ENCODE peak calls at places on chromosomes 3 and 15, in nine cellular contexts. O is OCI-LY7, S is adipocyte, K is tibial artery, D is heart right ventricle, F is Peyer's patch, R is endothelial cell of umbilical vein, V is bronchial epithelial cell, B is IMR-90. X is an unnamed sample.

GRCh38 chr15:47185222-47185800 is 532.0 kb upstream of the SEMA6D start:
- DNase-seq in O (no peak), S (no peak), K (no peak), D (no peak), F (no peak), R (no peak), V (no peak), B (peak), X (no peak)

GRCh38 chr3:124438813-124439212 is 291.4 kb upstream of the UMPS start:
- DNase-seq in O (no peak), S (no peak), K (no peak), D (no peak), F (no peak), R (no peak), V (no peak), B (no peak), X (no peak)

GRCh38 chr15:67105065-67105951 is 39.9 kb downstream of the SMAD3 start:
- DNase-seq in O (no peak), S (peak), K (peak), D (no peak), F (no peak), R (peak), V (peak), B (peak), X (peak)

GRCh38 chr3:171116365-171116764 is 89.8 kb upstream of the SLC2A2 start:
- DNase-seq in O (no peak), S (peak), K (no peak), D (no peak), F (no peak), R (peak), V (peak), B (no peak), X (no peak)

GRCh38 chr15:93058128-93058527 is 30.9 kb downstream of the RGMA start:
- DNase-seq in O (no peak), S (no peak), K (no peak), D (no peak), F (no peak), R (no peak), V (no peak), B (no peak), X (no peak)

GRCh38 chr3:122169911-122170310 is 13.6 kb upstream of the CASR start:
- DNase-seq in O (no peak), S (no peak), K (no peak), D (no peak), F (no peak), R (no peak), V (peak), B (no peak), X (no peak)

GRCh38 chr3:149371001-149371722 is 6.3 kb downstream of the TM4SF1 start:
- DNase-seq in O (no peak), S (peak), K (no peak), D (no peak), F (no peak), R (peak), V (peak), B (peak), X (no peak)

GRCh38 chr3:18232317-18232716 is 192.8 kb downstream of the SATB1 start:
- DNase-seq in O (no peak), S (no peak), K (no peak), D (no peak), F (no peak), R (no peak), V (peak), B (no peak), X (no peak)

GRCh38 chr3:126544596-126545281 is 14.0 kb downstream of the C3orf22 start:
- DNase-seq in O (no peak), S (no peak), K (peak), D (no peak), F (peak), R (no peak), V (no peak), B (no peak), X (no peak)

GRCh38 chr3:50610992-50611463 is 546 bp downstream of the CISH start:
- DNase-seq in O (no peak), S (no peak), K (no peak), D (no peak), F (no peak), R (peak), V (no peak), B (no peak), X (no peak)

GRCh38 chr3:43723121-43723734 is 32.5 kb downstream of the ABHD5 start:
- DNase-seq in O (no peak), S (peak), K (no peak), D (no peak), F (no peak), R (peak), V (peak), B (peak), X (no peak)

GRCh38 chr3:190306513-190307163 is 15.6 kb downstream of the CLDN1 start:
- DNase-seq in O (no peak), S (no peak), K (no peak), D (no peak), F (no peak), R (no peak), V (peak), B (peak), X (no peak)

GRCh38 chr3:166955549-166955948 is 424.5 kb downstream of the ZBBX start:
- DNase-seq in O (no peak), S (no peak), K (peak), D (no peak), F (no peak), R (no peak), V (peak), B (no peak), X (peak)

GRCh38 chr3:69294014-69294771 is 91.7 kb downstream of the FRMD4B start:
- DNase-seq in O (no peak), S (peak), K (no peak), D (no peak), F (no peak), R (no peak), V (peak), B (no peak), X (no peak)

GRCh38 chr3:108495717-108496116 is 14.7 kb downstream of the MYH15 start:
- DNase-seq in O (no peak), S (no peak), K (no peak), D (no peak), F (no peak), R (no peak), V (no peak), B (no peak), X (no peak)

GRCh38 chr15:65275728-65276126 is 11.0 kb downstream of the PARP16 start:
- DNase-seq in O (no peak), S (no peak), K (no peak), D (no peak), F (no peak), R (no peak), V (peak), B (peak), X (peak)

GRCh38 chr3:197031315-197032285 is 2.0 kb upstream of the MELTF start:
- DNase-seq in O (no peak), S (peak), K (peak), D (peak), F (peak), R (peak), V (peak), B (peak), X (peak)

GRCh38 chr3:46488735-46489361 is 8.9 kb upstream of the RTP3 start:
- DNase-seq in O (peak), S (peak), K (peak), D (peak), F (peak), R (peak), V (peak), B (peak), X (no peak)

GRCh38 chr3:45806072-45806471 is 9.7 kb upstream of the SLC6A20 start:
- DNase-seq in O (no peak), S (no peak), K (no peak), D (no peak), F (no peak), R (no peak), V (no peak), B (no peak), X (no peak)

GRCh38 chr15:80151576-80151975 is 1.2 kb upstream of the FAH start:
- DNase-seq in O (no peak), S (no peak), K (no peak), D (no peak), F (no peak), R (no peak), V (no peak), B (no peak), X (no peak)

GRCh38 chr15:80153900-80154299 is 1.1 kb downstream of the FAH start:
- DNase-seq in O (no peak), S (peak), K (no peak), D (no peak), F (no peak), R (no peak), V (no peak), B (peak), X (no peak)

GRCh38 chr15:80151148-80151547 is 1.7 kb upstream of the FAH start:
- DNase-seq in O (no peak), S (no peak), K (no peak), D (no peak), F (no peak), R (no peak), V (no peak), B (no peak), X (no peak)

GRCh38 chr15:80152896-80153876 is at the start of gene FAH:
- DNase-seq in O (peak), S (peak), K (no peak), D (no peak), F (no peak), R (peak), V (peak), B (peak), X (peak)

GRCh38 chr15:80152180-80152895 is 461 bp upstream of the FAH start:
- DNase-seq in O (peak), S (peak), K (peak), D (peak), F (peak), R (peak), V (peak), B (peak), X (peak)
- H3K4me3 ChIP-seq in O (peak), S (peak), K (peak), D (peak), F (peak), R (peak), V (peak), B (peak), X (peak)

DNA sequence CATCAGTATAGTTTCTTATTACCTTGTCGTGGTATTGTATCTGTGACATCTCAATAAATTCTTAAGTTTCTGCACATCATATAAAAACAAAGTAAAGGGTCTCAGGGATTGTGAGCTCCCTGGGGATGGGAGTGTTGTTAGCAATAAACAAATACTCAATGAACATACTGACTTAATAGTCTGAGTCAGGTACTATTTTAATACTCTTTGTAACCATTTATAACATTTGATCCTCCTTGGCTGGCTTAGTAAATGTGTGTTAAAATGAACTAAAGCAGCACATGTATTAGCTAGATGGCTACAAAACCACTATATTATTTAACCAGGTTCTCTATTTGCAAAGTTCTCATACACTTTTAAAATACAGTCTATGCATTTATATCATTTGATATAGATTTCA is 1.8 kb downstream of the ICE2 start:
- DNase-seq in O (no peak), S (no peak), K (no peak), D (no peak), F (no peak), R (peak), V (peak), B (no peak), X (no peak)
- H3K4me3 ChIP-seq in O (peak), S (peak), K (no peak), D (peak), F (no peak), R (peak), V (no peak), B (no peak), X (peak)

GRCh38 chr3:10334042-10334441 is 13.1 kb upstream of the SEC13 start:
- DNase-seq in O (no peak), S (no peak), K (no peak), D (no peak), F (no peak), R (no peak), V (no peak), B (no peak), X (no peak)

GRCh38 chr3:10333359-10333670 is 12.4 kb upstream of the SEC13 start:
- DNase-seq in O (peak), S (no peak), K (no peak), D (no peak), F (no peak), R (no peak), V (no peak), B (no peak), X (no peak)

GRCh38 chr3:10335871-10336622 is 15.1 kb upstream of the SEC13 start:
- DNase-seq in O (no peak), S (no peak), K (no peak), D (no peak), F (no peak), R (no peak), V (no peak), B (no peak), X (no peak)

GRCh38 chr3:10335190-10335738 is 14.4 kb upstream of the SEC13 start:
- DNase-seq in O (no peak), S (no peak), K (no peak), D (no peak), F (no peak), R (no peak), V (no peak), B (no peak), X (no peak)

DNA sequence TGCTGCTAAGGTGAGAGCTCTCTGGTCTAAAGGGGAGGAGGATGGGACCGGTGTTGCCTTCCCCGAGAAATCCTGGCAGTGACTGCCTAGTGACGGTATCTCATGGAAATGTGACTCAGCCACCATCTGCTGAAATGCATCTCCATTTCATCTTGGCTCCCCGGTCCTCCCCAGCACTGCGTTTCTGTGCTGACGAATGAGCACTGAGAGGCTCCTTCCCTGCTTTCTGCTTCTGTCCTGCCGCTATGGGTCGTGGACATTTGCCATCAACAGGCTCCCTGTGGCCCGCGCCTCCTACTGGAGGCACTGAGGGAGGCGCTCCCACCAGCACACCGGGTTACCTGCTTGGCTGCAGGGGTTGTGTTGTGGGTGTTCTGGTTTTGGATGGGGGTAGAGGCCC is 13.5 kb upstream of the SEC13 start:
- DNase-seq in O (no peak), S (peak), K (no peak), D (no peak), F (no peak), R (no peak), V (no peak), B (peak), X (no peak)
- H3K4me3 ChIP-seq in O (no peak), S (no peak), K (no peak), D (no peak), F (no peak), R (no peak), V (no peak), B (no peak), X (no peak)

GRCh38 chr3:152192936-152193672 is 75.6 kb upstream of the MBNL1 start:
- DNase-seq in O (no peak), S (no peak), K (no peak), D (no peak), F (no peak), R (no peak), V (no peak), B (no peak), X (no peak)
- H3K4me3 ChIP-seq in O (peak), S (no peak), K (no peak), D (no peak), F (peak), R (no peak), V (no peak), B (no peak), X (peak)

DNA sequence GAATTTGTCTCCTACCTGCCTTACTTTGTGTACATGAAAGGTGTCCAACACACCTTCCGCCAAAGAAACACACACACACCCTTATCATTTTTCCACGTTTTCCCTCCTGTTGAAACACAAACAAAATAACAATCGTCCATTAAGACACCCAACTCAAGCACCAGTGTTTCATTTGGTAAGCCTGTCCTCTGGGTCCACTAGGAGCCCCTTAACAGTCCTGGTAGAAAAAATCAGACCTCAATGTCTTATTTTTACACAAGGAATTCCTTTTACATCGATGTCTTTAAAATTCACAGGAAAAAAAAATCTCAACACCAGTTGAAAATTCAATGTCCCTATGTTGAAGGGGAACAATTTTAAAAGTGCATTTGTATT is 4.0 kb downstream of the HES1 start:
- DNase-seq in O (no peak), S (peak), K (no peak), D (no peak), F (no peak), R (no peak), V (no peak), B (peak), X (no peak)
- H3K4me3 ChIP-seq in O (peak), S (no peak), K (no peak), D (peak), F (no peak), R (no peak), V (no peak), B (no peak), X (no peak)

DNA sequence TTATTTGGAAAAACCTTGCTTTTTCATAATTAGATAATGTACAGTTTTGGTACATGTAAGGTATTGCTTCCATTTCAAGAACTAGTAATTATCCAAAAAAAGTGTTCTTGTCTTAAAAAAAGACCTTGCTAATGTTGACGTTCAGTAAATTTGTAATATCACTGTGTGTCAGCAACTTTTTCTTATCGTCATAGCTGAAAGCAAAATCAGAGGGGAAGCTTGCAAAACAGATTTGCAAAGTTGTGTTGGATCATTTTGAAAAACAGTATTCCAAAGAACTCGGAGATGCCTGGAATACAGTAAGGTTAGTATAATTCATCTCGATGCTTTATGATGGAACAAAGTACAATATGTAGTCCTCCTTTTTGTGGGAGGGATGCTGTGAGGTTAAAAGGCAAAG is 1.4 kb downstream of the NSUN3 start:
- DNase-seq in O (peak), S (no peak), K (no peak), D (no peak), F (no peak), R (no peak), V (no peak), B (no peak), X (no peak)
- H3K4me3 ChIP-seq in O (peak), S (peak), K (peak), D (no peak), F (no peak), R (no peak), V (no peak), B (no peak), X (peak)

GRCh38 chr3:134419214-134419965 is 45.1 kb upstream of the AMOTL2 start:
- DNase-seq in O (no peak), S (no peak), K (no peak), D (no peak), F (no peak), R (no peak), V (no peak), B (no peak), X (no peak)
- H3K4me3 ChIP-seq in O (no peak), S (no peak), K (no peak), D (no peak), F (no peak), R (no peak), V (no peak), B (no peak), X (no peak)